ENCODE peak calls at places on chromosomes 7 and 10, in five cellular contexts. H, A, M, J and R are unnamed samples. For H3K9me3, the result is how much of the 10 kb centered on the place peaks cover.

GRCh38 chr7:129958643-129959479 is 6.1 kb upstream of the UBE2H start:
- DNase-seq in M (no peak), A (no peak), H (peak), J (peak), R (peak)

GRCh38 chr7:39069886-39070881 is 92.5 kb downstream of the POU6F2 start:
- DNase-seq in H (no peak), M (no peak), J (no peak), A (no peak), R (no peak)

GRCh38 chr10:78420946-78421732 is 387.5 kb downstream of the RPS24 start:
- DNase-seq in H (no peak), M (no peak), A (no peak), J (no peak), R (no peak)

GRCh38 chr10:79424221-79425073 is 21.0 kb downstream of the ZCCHC24 start:
- DNase-seq in J (peak), A (no peak), H (peak), M (no peak), R (peak)

GRCh38 chr7:54541941-54542618 is at the start of gene VSTM2A:
- DNase-seq in H (no peak), M (no peak), A (no peak), J (no peak), R (no peak)

GRCh38 chr10:70561051-70561450 is 41.5 kb downstream of the PRF1 start:
- DNase-seq in J (peak), H (peak), M (no peak), A (no peak), R (no peak)

GRCh38 chr10:24706479-24707118 is 17.1 kb downstream of the ARHGAP21 start:
- DNase-seq in H (no peak), A (no peak), J (no peak), M (no peak), R (no peak)

GRCh38 chr10:32417906-32418547 is 27.9 kb upstream of the CCDC7 start:
- DNase-seq in J (no peak), A (no peak), H (no peak), M (peak), R (peak)

GRCh38 chr10:75395171-75395954 is 6.2 kb downstream of the ZNF503 start:
- DNase-seq in J (peak), A (no peak), H (peak), M (no peak), R (peak)

GRCh38 chr7:121214652-121215051 is 114.1 kb upstream of the WNT16 start:
- DNase-seq in M (no peak), H (no peak), J (no peak), A (no peak), R (no peak)

GRCh38 chr10:4947635-4948596 is 15.3 kb upstream of the AKR1C1 start:
- DNase-seq in J (no peak), A (no peak), M (peak), H (no peak), R (no peak)

GRCh38 chr10:100760726-100761125 is 15.3 kb downstream of the PAX2 start:
- DNase-seq in A (no peak), J (no peak), M (no peak), H (no peak), R (no peak)

GRCh38 chr10:22325272-22325947 is 4.5 kb downstream of the BMI1 start:
- DNase-seq in J (peak), A (no peak), H (peak), M (peak), R (peak)

GRCh38 chr7:152328234-152328633 is 107.6 kb downstream of the KMT2C start:
- DNase-seq in J (no peak), M (no peak), A (no peak), H (no peak), R (no peak)

GRCh38 chr10:3886666-3887251 is 101.8 kb upstream of the KLF6 start:
- DNase-seq in H (peak), A (no peak), M (peak), J (peak), R (peak)

GRCh38 chr7:1055084-1055450 is 10.7 kb downstream of the GPR146 start:
- DNase-seq in A (no peak), M (no peak), J (peak), H (peak), R (peak)

GRCh38 chr10:98332623-98333269 is 64.8 kb upstream of the LOXL4 start:
- DNase-seq in M (no peak), A (no peak), H (no peak), J (no peak), R (no peak)

GRCh38 chr7:138029126-138029525 is 27.2 kb upstream of the CREB3L2 start:
- DNase-seq in J (no peak), H (no peak), M (no peak), A (no peak), R (no peak)

GRCh38 chr10:47027812-47028260 is 116.6 kb downstream of the PTPN20 start:
- DNase-seq in J (peak), H (peak), A (no peak), M (no peak), R (no peak)

GRCh38 chr10:78642261-78642660 is 426.5 kb upstream of the ZMIZ1 start:
- DNase-seq in J (no peak), H (no peak), A (no peak), M (no peak), R (no peak)

GRCh38 chr10:114304017-114304565 is 65.0 kb downstream of the VWA2 start:
- DNase-seq in J (peak), A (no peak), M (peak), H (peak), R (peak)

GRCh38 chr7:30755384-30756154 is 3.6 kb downstream of the INMT start:
- DNase-seq in H (peak), J (no peak), M (no peak), A (no peak), R (peak)

GRCh38 chr10:127150136-127150535 is 46.3 kb downstream of the INSYN2A start:
- DNase-seq in A (no peak), J (no peak), H (no peak), M (no peak), R (no peak)

GRCh38 chr7:29115130-29115529 is 31.2 kb downstream of the CPVL start:
- DNase-seq in J (no peak), M (no peak), A (no peak), H (no peak), R (no peak)

GRCh38 chr7:104137971-104138370 is 69.8 kb downstream of the ORC5 start:
- DNase-seq in J (no peak), M (no peak), H (no peak), A (no peak), R (no peak)

GRCh38 chr10:124660404-124661125 is 83.6 kb downstream of the FAM53B start:
- DNase-seq in H (no peak), A (no peak), J (no peak), M (no peak), R (no peak)

GRCh38 chr7:31924228-31924627 is 146.0 kb downstream of the PDE1C start:
- DNase-seq in A (no peak), J (no peak), M (no peak), H (no peak), R (no peak)

GRCh38 chr10:58515296-58515956 is 2.8 kb downstream of the BICC1 start:
- DNase-seq in A (no peak), M (no peak), J (no peak), H (no peak), R (no peak)

GRCh38 chr7:29194594-29195417 is at the start of gene CHN2:
- DNase-seq in A (no peak), M (peak), H (peak), J (peak), R (peak)

GRCh38 chr10:114403545-114404161 is 649 bp downstream of the AFAP1L2 start:
- DNase-seq in J (no peak), H (no peak), M (no peak), A (no peak), R (no peak)

GRCh38 chr10:49290131-49290530 is 8.8 kb upstream of the C10orf71 start:
- DNase-seq in H (no peak), M (no peak), A (no peak), J (no peak), R (no peak)

GRCh38 chr10:13162013-13162364 is 631 bp downstream of the MCM10 start:
- DNase-seq in J (no peak), A (no peak), H (no peak), M (no peak), R (no peak)

GRCh38 chr7:106068986-106069385 is 43.1 kb downstream of the SYPL1 start:
- DNase-seq in M (no peak), J (no peak), A (no peak), H (no peak), R (no peak)

GRCh38 chr10:125024496-125025234 is 82.7 kb downstream of the ZRANB1 start:
- DNase-seq in J (no peak), A (no peak), M (no peak), H (peak), R (no peak)

GRCh38 chr7:158811894-158812293 is 17.4 kb downstream of the ESYT2 start:
- DNase-seq in A (no peak), J (no peak), M (peak), H (peak), R (no peak)

GRCh38 chr10:46094931-46095755 is 49.1 kb upstream of the MSMB start:
- DNase-seq in M (no peak), H (no peak), A (no peak), J (no peak), R (no peak)

GRCh38 chr7:1971946-1972654 is 260.6 kb downstream of the MAD1L1 start:
- DNase-seq in J (peak), H (no peak), A (no peak), M (no peak), R (no peak)

GRCh38 chr7:158124671-158125079 is 462.9 kb downstream of the PTPRN2 start:
- DNase-seq in H (peak), M (no peak), J (no peak), A (no peak), R (no peak)

DNA sequence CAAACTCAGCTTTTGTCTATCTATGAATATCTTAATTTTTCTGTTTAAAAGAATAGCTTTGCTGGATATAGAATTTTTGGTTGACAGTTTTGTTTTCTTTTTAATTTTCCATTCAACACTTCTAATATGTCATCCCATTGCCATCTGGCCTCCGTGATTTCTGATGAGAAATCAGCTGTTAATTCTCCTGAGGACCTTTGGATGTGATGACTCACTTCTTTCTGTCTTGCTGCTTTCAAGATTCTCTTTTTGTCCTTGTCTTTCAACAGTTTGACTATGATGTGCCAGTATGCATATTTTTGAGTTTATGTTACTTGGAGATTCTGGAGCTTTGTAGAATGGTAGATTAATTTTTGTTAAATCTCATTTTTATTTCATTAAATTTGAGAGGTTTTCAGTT is 38.4 kb downstream of the ZNF518A start:
- DNase-seq in A (no peak), J (no peak), M (no peak), H (no peak), R (no peak)
- H3K9me3 ChIP-seq in A (under half), J (under half), M (half or more), H (under half), R (under half)

DNA sequence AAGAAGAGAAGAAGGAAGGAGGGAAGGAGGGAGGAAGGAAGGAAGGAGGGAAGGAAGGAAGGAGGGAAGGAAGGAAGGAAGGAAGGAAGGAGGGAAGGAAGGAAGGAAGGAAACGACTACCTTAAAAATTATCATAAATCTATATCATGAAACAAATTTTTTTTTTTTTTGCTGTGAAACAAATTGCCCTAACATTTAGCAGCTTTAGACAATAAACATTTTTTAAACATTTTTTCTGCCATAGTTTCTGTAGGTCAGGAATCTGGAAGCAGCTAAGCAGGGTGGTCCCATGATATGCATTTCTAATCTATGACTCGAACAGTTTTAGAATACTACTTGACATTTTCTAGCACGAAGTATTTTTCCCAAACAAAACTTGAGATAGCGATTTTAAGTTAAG is 42.9 kb upstream of the TSPAN13 start:
- DNase-seq in J (no peak), A (no peak), H (no peak), M (no peak), R (no peak)
- H3K9me3 ChIP-seq in J (under half), A (under half), H (under half), M (under half), R (under half)

DNA sequence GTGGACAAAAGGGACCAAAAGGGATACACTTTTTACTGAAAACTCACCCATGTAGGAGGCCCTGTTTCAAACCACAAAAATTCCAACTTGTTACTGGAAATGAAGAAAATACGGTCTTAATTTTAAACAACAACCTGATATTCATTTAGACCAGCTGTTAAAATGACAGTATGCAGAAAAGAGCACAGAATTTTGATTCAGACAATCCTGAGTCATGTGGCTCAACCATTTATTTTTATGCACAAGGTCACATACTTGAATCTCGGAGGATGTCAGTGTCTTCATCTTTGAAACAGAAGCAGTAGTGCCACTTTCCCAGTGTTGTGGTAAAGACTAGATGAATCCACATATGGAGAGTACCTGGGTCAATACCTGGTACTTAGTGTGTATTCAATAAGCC is 426.5 kb upstream of the NFE2L3 start:
- DNase-seq in M (no peak), A (no peak), H (no peak), J (no peak), R (no peak)
- H3K9me3 ChIP-seq in M (under half), A (under half), H (under half), J (under half), R (under half)

GRCh38 chr10:131846224-131847101 is 54.3 kb upstream of the PPP2R2D start:
- DNase-seq in M (no peak), J (no peak), A (no peak), H (peak), R (no peak)

GRCh38 chr10:131848741-131849590 is 51.8 kb upstream of the PPP2R2D start:
- DNase-seq in A (no peak), M (no peak), H (peak), J (no peak), R (no peak)

GRCh38 chr10:131847241-131847783 is 53.5 kb upstream of the PPP2R2D start:
- DNase-seq in M (no peak), J (no peak), H (peak), A (no peak), R (no peak)

GRCh38 chr10:131849591-131850489 is 51.0 kb upstream of the PPP2R2D start:
- DNase-seq in J (no peak), A (no peak), H (peak), M (no peak), R (peak)

GRCh38 chr10:131848296-131848695 is 52.5 kb upstream of the PPP2R2D start:
- DNase-seq in A (no peak), M (no peak), H (peak), J (no peak), R (no peak)
- H3K9me3 ChIP-seq in A (under half), M (under half), H (under half), J (under half), R (under half)

DNA sequence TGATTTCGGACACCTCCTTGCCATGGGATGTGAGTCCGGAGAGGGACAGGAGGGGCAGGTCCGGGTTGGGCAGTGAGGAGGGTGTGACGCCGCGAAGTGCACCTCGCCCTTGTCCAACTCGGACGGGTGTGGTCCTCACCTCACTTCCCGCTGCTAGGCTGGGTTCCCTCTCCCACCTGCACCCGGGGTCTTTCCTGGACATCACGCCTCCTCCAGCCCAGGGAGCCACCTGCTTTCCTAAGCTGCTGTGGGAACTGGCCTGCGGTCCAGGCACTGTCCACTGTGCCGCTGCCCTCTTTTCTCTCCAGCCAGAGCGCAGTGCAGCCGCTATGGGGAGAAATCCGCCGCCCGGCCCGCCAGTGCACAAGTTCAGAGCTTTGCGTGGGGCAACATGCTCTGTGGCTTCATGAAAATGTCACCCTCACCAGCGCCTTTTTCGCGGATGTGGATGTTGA is 45.0 kb upstream of the ZNF716 start:
- DNase-seq in H (no peak), A (no peak), M (no peak), J (no peak), R (no peak)
- H3K9me3 ChIP-seq in H (under half), A (under half), M (half or more), J (under half), R (under half)

DNA sequence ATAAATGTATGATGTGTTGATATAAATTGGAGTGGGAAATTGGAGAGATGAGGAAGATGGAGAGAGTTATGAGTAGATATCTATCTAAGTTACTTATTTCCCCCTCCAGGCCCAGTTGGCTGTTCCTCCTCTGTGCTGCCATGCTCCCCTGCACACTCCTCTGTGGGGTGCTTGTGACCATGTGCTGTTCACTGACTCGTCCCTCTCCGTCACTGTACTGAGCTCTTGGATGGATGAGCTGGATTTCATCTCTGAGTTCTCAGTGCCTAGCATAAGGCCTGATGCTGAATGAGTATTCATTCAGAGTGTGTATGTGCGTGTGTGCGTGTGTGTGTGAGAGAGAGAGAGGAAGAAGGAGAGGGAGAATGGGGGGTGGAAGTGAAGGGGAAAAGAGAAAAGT is 14.5 kb downstream of the OR9A2 start:
- DNase-seq in M (no peak), J (no peak), H (no peak), A (no peak), R (no peak)
- H3K9me3 ChIP-seq in M (under half), J (under half), H (under half), A (under half), R (under half)

GRCh38 chr10:26840938-26841732 is 19.6 kb downstream of the ABI1 start:
- DNase-seq in A (no peak), M (no peak), J (no peak), H (no peak), R (no peak)
- H3K9me3 ChIP-seq in A (under half), M (under half), J (under half), H (under half), R (under half)

GRCh38 chr7:108322899-108323298 is 133.3 kb downstream of the NRCAM start:
- DNase-seq in A (no peak), M (no peak), J (no peak), H (no peak), R (no peak)
- H3K9me3 ChIP-seq in A (under half), M (under half), J (under half), H (under half), R (under half)

GRCh38 chr7:149570784-149571183 is 73.2 kb upstream of the ZNF746 start:
- DNase-seq in J (no peak), M (no peak), A (no peak), H (no peak), R (no peak)
- H3K9me3 ChIP-seq in J (under half), M (half or more), A (half or more), H (under half), R (under half)

GRCh38 chr7:14009453-14010418 is 20.3 kb upstream of the ETV1 start:
- DNase-seq in A (no peak), H (no peak), J (no peak), M (no peak), R (no peak)
- H3K9me3 ChIP-seq in A (under half), H (under half), J (under half), M (under half), R (under half)